ENCODE peak calls at places on chromosomes 11 and 22, in eight cellular contexts. One of them, this sample, is unnamed.

GRCh38 chr11:44927174-44927661 is 23.5 kb downstream of the TP53I11 start:
- DNase-seq in LoVo: peak
- DNase-seq in astrocyte of the hippocampus: peak
- DNase-seq in ELR: peak
- DNase-seq in stimulated activated CD4-positive, alpha-beta T cell treated with anti-CD3 and anti-CD28 coated beads, Interleukin-1b, Interleukin-23, amount 100 ng/mL, for 48 hours: peak
- DNase-seq in activated CD4-positive, CD25-positive, alpha-beta regulatory T cell: peak
- DNase-seq in fibroblast of villous mesenchyme: peak
- DNase-seq in NCI-H2081: peak
- DNase-seq in this sample: peak

GRCh38 chr22:41772198-41772597 is 28.3 kb upstream of the CCDC134 start:
- DNase-seq in LoVo: no peak
- DNase-seq in astrocyte of the hippocampus: no peak
- DNase-seq in ELR: peak
- DNase-seq in stimulated activated CD4-positive, alpha-beta T cell treated with anti-CD3 and anti-CD28 coated beads, Interleukin-1b, Interleukin-23, amount 100 ng/mL, for 48 hours: no peak
- DNase-seq in activated CD4-positive, CD25-positive, alpha-beta regulatory T cell: no peak
- DNase-seq in fibroblast of villous mesenchyme: no peak
- DNase-seq in NCI-H2081: no peak
- DNase-seq in this sample: peak

GRCh38 chr11:133134561-133135173 is 397.6 kb downstream of the OPCML start:
- DNase-seq in LoVo: peak
- DNase-seq in astrocyte of the hippocampus: peak
- DNase-seq in ELR: peak
- DNase-seq in stimulated activated CD4-positive, alpha-beta T cell treated with anti-CD3 and anti-CD28 coated beads, Interleukin-1b, Interleukin-23, amount 100 ng/mL, for 48 hours: peak
- DNase-seq in activated CD4-positive, CD25-positive, alpha-beta regulatory T cell: no peak
- DNase-seq in fibroblast of villous mesenchyme: no peak
- DNase-seq in NCI-H2081: peak
- DNase-seq in this sample: peak

GRCh38 chr22:44284711-44285110 is 28.0 kb downstream of the SHISAL1 start:
- DNase-seq in LoVo: no peak
- DNase-seq in astrocyte of the hippocampus: no peak
- DNase-seq in ELR: no peak
- DNase-seq in stimulated activated CD4-positive, alpha-beta T cell treated with anti-CD3 and anti-CD28 coated beads, Interleukin-1b, Interleukin-23, amount 100 ng/mL, for 48 hours: no peak
- DNase-seq in activated CD4-positive, CD25-positive, alpha-beta regulatory T cell: no peak
- DNase-seq in fibroblast of villous mesenchyme: no peak
- DNase-seq in NCI-H2081: no peak
- DNase-seq in this sample: no peak

GRCh38 chr11:15967166-15967565 is 389.2 kb downstream of the SOX6 start:
- DNase-seq in LoVo: no peak
- DNase-seq in astrocyte of the hippocampus: no peak
- DNase-seq in ELR: no peak
- DNase-seq in stimulated activated CD4-positive, alpha-beta T cell treated with anti-CD3 and anti-CD28 coated beads, Interleukin-1b, Interleukin-23, amount 100 ng/mL, for 48 hours: no peak
- DNase-seq in activated CD4-positive, CD25-positive, alpha-beta regulatory T cell: no peak
- DNase-seq in fibroblast of villous mesenchyme: peak
- DNase-seq in NCI-H2081: peak
- DNase-seq in this sample: peak

GRCh38 chr22:45838257-45838891 is 138.6 kb downstream of the WNT7B start:
- DNase-seq in LoVo: no peak
- DNase-seq in astrocyte of the hippocampus: no peak
- DNase-seq in ELR: no peak
- DNase-seq in stimulated activated CD4-positive, alpha-beta T cell treated with anti-CD3 and anti-CD28 coated beads, Interleukin-1b, Interleukin-23, amount 100 ng/mL, for 48 hours: no peak
- DNase-seq in activated CD4-positive, CD25-positive, alpha-beta regulatory T cell: no peak
- DNase-seq in fibroblast of villous mesenchyme: no peak
- DNase-seq in NCI-H2081: no peak
- DNase-seq in this sample: no peak

GRCh38 chr11:74257934-74258553 is 53.4 kb downstream of the P4HA3 start:
- DNase-seq in LoVo: no peak
- DNase-seq in astrocyte of the hippocampus: peak
- DNase-seq in ELR: peak
- DNase-seq in stimulated activated CD4-positive, alpha-beta T cell treated with anti-CD3 and anti-CD28 coated beads, Interleukin-1b, Interleukin-23, amount 100 ng/mL, for 48 hours: no peak
- DNase-seq in activated CD4-positive, CD25-positive, alpha-beta regulatory T cell: no peak
- DNase-seq in fibroblast of villous mesenchyme: peak
- DNase-seq in NCI-H2081: no peak
- DNase-seq in this sample: peak

GRCh38 chr11:123477205-123477907 is 47.3 kb downstream of the GRAMD1B start:
- DNase-seq in LoVo: no peak
- DNase-seq in astrocyte of the hippocampus: no peak
- DNase-seq in ELR: no peak
- DNase-seq in stimulated activated CD4-positive, alpha-beta T cell treated with anti-CD3 and anti-CD28 coated beads, Interleukin-1b, Interleukin-23, amount 100 ng/mL, for 48 hours: no peak
- DNase-seq in activated CD4-positive, CD25-positive, alpha-beta regulatory T cell: no peak
- DNase-seq in fibroblast of villous mesenchyme: no peak
- DNase-seq in NCI-H2081: no peak
- DNase-seq in this sample: no peak

GRCh38 chr11:111665779-111666178 is 63.5 kb downstream of the SIK2 start:
- DNase-seq in LoVo: no peak
- DNase-seq in astrocyte of the hippocampus: peak
- DNase-seq in ELR: peak
- DNase-seq in stimulated activated CD4-positive, alpha-beta T cell treated with anti-CD3 and anti-CD28 coated beads, Interleukin-1b, Interleukin-23, amount 100 ng/mL, for 48 hours: no peak
- DNase-seq in activated CD4-positive, CD25-positive, alpha-beta regulatory T cell: no peak
- DNase-seq in fibroblast of villous mesenchyme: peak
- DNase-seq in NCI-H2081: no peak
- DNase-seq in this sample: peak